ENCODE peak calls at places on chromosomes 1 and 21, in five cellular contexts. Y is activated CD4-positive, alpha-beta T cell treated with anti-CD3 and anti-CD28 coated beads, Interleukin-2, amount 50 U/mL, for 24 hours; B is GM20000; K is fibroblast of the aortic adventitia; E is heart right ventricle. W is an unnamed sample.

GRCh38 chr1:217562229-217562878 is 68.5 kb downstream of the GPATCH2 start:
- DNase-seq in Y (no peak), B (no peak), K (peak; percentile 88), E (no peak), W (peak; percentile 27)

GRCh38 chr1:151964510-151964909 is 29.1 kb downstream of the S100A10 start:
- DNase-seq in Y (no peak), B (no peak), K (no peak), E (no peak), W (no peak)

GRCh38 chr1:221166162-221166500 is 286.9 kb downstream of the HLX start:
- DNase-seq in Y (no peak), B (no peak), K (no peak), E (no peak), W (no peak)

GRCh38 chr1:234896477-234897364 is 231.9 kb downstream of the TOMM20 start:
- DNase-seq in Y (no peak), B (no peak), K (no peak), E (no peak), W (no peak)

GRCh38 chr1:57117753-57118152 is 151.9 kb upstream of the C8B start:
- DNase-seq in Y (no peak), B (no peak), K (no peak), E (no peak), W (no peak)

GRCh38 chr1:185720633-185721272 is 13.4 kb upstream of the HMCN1 start:
- DNase-seq in Y (no peak), B (no peak), K (peak; percentile 97), E (no peak), W (no peak)

GRCh38 chr1:29636936-29637335 is 400.6 kb downstream of the PTPRU start:
- DNase-seq in Y (no peak), B (no peak), K (no peak), E (no peak), W (no peak)

GRCh38 chr1:85692730-85693314 is 15.4 kb downstream of the ZNHIT6 start:
- DNase-seq in Y (no peak), B (no peak), K (peak; percentile 87), E (no peak), W (no peak)

GRCh38 chr1:176843352-176844297 is 320.9 kb downstream of the ASTN1 start:
- DNase-seq in Y (no peak), B (peak; percentile 16), K (peak; percentile 80), E (no peak), W (no peak)

GRCh38 chr1:161483361-161483760 is 21.9 kb upstream of the FCGR2A start:
- DNase-seq in Y (no peak), B (no peak), K (no peak), E (no peak), W (no peak)

GRCh38 chr1:19484793-19485361 is 462 bp downstream of the CAPZB start:
- DNase-seq in Y (no peak), B (no peak), K (no peak), E (no peak), W (peak; percentile 22)

GRCh38 chr21:40512590-40512989 is 334.4 kb downstream of the DSCAM start:
- DNase-seq in Y (no peak), B (no peak), K (no peak), E (no peak), W (no peak)

GRCh38 chr1:147673401-147673800 is 3.1 kb upstream of the ACP6 start:
- DNase-seq in Y (no peak), B (no peak), K (peak; percentile 77), E (no peak), W (no peak)

GRCh38 chr1:169119405-169119804 is 12.9 kb downstream of the ATP1B1 start:
- DNase-seq in Y (no peak), B (no peak), K (peak; percentile 33), E (no peak), W (no peak)

GRCh38 chr21:26946744-26947446 is 20.0 kb downstream of the ADAMTS5 start:
- DNase-seq in Y (no peak), B (no peak), K (peak; percentile 16), E (no peak), W (no peak)

GRCh38 chr1:29729281-29729680 is 493.0 kb downstream of the PTPRU start:
- DNase-seq in Y (no peak), B (no peak), K (no peak), E (no peak), W (no peak)

GRCh38 chr1:67018574-67018973 is 35.4 kb downstream of the SLC35D1 start:
- DNase-seq in Y (no peak), B (no peak), K (no peak), E (no peak), W (no peak)

GRCh38 chr1:6438047-6438525 is 13.5 kb downstream of the ESPN start:
- DNase-seq in Y (peak; percentile 49), B (peak; percentile 90), K (peak; percentile 55), E (peak; percentile 52), W (peak; percentile 27)

GRCh38 chr1:52702886-52703787 is 5.0 kb upstream of the COA7 start:
- DNase-seq in Y (peak; percentile 58), B (peak; percentile 89), K (peak; percentile 81), E (peak; percentile 81), W (peak; percentile 89)

GRCh38 chr1:53715478-53715877 is 23.5 kb downstream of the GLIS1 start:
- DNase-seq in Y (no peak), B (no peak), K (no peak), E (no peak), W (no peak)

GRCh38 chr21:36606983-36607325 is 92.0 kb upstream of the SIM2 start:
- DNase-seq in Y (no peak), B (no peak), K (no peak), E (no peak), W (no peak)

GRCh38 chr1:241624925-241625324 is 15.2 kb downstream of the CHML start:
- DNase-seq in Y (no peak), B (no peak), K (peak; percentile 47), E (no peak), W (no peak)

W was measured in T1000.